ENCODE peak calls at places on chromosome 15, in ten cellular contexts. J, T, X, U, I, C, F, E, O and Z are unnamed samples.

GRCh38 chr15:68816795-68817303 is 3.8 kb downstream of the ANP32A start:
- DNase-seq in T (no peak), U (no peak), X (no peak), O (peak; percentile 19), C (no peak), I (no peak), F (no peak), J (no peak), E (no peak), Z (no peak)

GRCh38 chr15:69380100-69380725 is 33.9 kb upstream of the KIF23 start:
- DNase-seq in E (no peak), C (no peak), X (no peak), O (no peak), I (peak; percentile 16), T (no peak), F (no peak), U (no peak), J (no peak), Z (no peak)

GRCh38 chr15:88048759-88049158 is 207.8 kb downstream of the NTRK3 start:
- DNase-seq in T (no peak), E (no peak), O (no peak), X (no peak), F (no peak), C (no peak), I (no peak), U (no peak), J (no peak), Z (no peak)

GRCh38 chr15:47717036-47717611 is at the start of gene SEMA6D:
- DNase-seq in F (peak; percentile 93), E (no peak), T (peak; percentile 66), U (no peak), J (peak; percentile 51), O (peak; percentile 40), C (peak; percentile 85), I (peak; percentile 77), X (peak; percentile 83), Z (peak; percentile 71)

GRCh38 chr15:63969652-63970421 is 76.4 kb downstream of the DAPK2 start:
- DNase-seq in F (no peak), T (no peak), J (no peak), I (no peak), E (no peak), X (no peak), C (no peak), O (no peak), U (no peak), Z (no peak)

GRCh38 chr15:41661529-41662225 is 1.5 kb downstream of the MGA start:
- DNase-seq in O (peak; percentile 82), U (no peak), X (peak; percentile 83), C (peak; percentile 80), E (peak; percentile 42), T (peak; percentile 65), J (peak; percentile 12), I (peak; percentile 70), F (peak; percentile 25), Z (peak; percentile 52)

GRCh38 chr15:63611217-63611616 is 14.0 kb downstream of the FBXL22 start:
- DNase-seq in U (no peak), O (no peak), T (no peak), F (peak; percentile 87), E (no peak), I (no peak), C (no peak), J (no peak), X (no peak), Z (no peak)

GRCh38 chr15:41511331-41512077 is 2.1 kb downstream of the LTK start:
- DNase-seq in J (no peak), U (no peak), T (no peak), C (no peak), F (no peak), E (no peak), I (no peak), X (no peak), O (no peak), Z (no peak)

GRCh38 chr15:47196057-47196456 is 521.2 kb upstream of the SEMA6D start:
- DNase-seq in O (peak; percentile 71), X (peak; percentile 60), E (peak; percentile 6), C (peak; percentile 83), I (peak; percentile 90), F (peak; percentile 95), T (peak; percentile 85), J (peak; percentile 72), U (peak; percentile 13), Z (peak; percentile 72)

GRCh38 chr15:63985221-63986184 is 60.8 kb downstream of the DAPK2 start:
- DNase-seq in T (no peak), I (peak; percentile 29), E (no peak), O (no peak), C (peak; percentile 88), U (no peak), F (no peak), X (peak; percentile 17), J (no peak), Z (no peak)

GRCh38 chr15:56102401-56102800 is 109.0 kb upstream of the NEDD4 start:
- DNase-seq in X (no peak), I (no peak), U (no peak), T (no peak), C (no peak), O (no peak), F (no peak), J (no peak), E (no peak), Z (no peak)

GRCh38 chr15:79090487-79091203 is at the start of gene RASGRF1:
- DNase-seq in I (no peak), X (no peak), C (no peak), O (no peak), J (no peak), E (no peak), U (no peak), F (peak; percentile 83), T (no peak), Z (no peak)

GRCh38 chr15:34810455-34811146 is 15.3 kb upstream of the ACTC1 start:
- DNase-seq in I (peak; percentile 93), E (no peak), U (no peak), C (no peak), F (no peak), J (no peak), T (peak; percentile 86), X (no peak), O (no peak), Z (peak; percentile 69)

GRCh38 chr15:44882499-44882968 is 74.0 kb upstream of the TERB2 start:
- DNase-seq in X (no peak), O (no peak), C (no peak), U (no peak), J (no peak), E (no peak), I (no peak), T (no peak), F (no peak), Z (no peak)

GRCh38 chr15:85854345-85855097 is 59.8 kb upstream of the KLHL25 start:
- DNase-seq in J (no peak), F (peak; percentile 74), I (peak; percentile 77), X (peak; percentile 7), C (no peak), E (peak; percentile 21), O (peak; percentile 57), T (no peak), U (peak; percentile 52), Z (peak; percentile 7)

GRCh38 chr15:90960316-90961091 is 5.8 kb downstream of the RCCD1 start:
- DNase-seq in E (no peak), I (no peak), J (no peak), C (no peak), U (no peak), X (no peak), O (no peak), T (no peak), F (peak; percentile 15), Z (no peak)

GRCh38 chr15:55694652-55695150 is 48.3 kb downstream of the PRTG start:
- DNase-seq in U (no peak), X (no peak), C (no peak), F (peak; percentile 55), O (no peak), J (no peak), T (no peak), I (no peak), E (no peak), Z (no peak)

GRCh38 chr15:96750361-96750760 is 419.9 kb downstream of the NR2F2 start:
- DNase-seq in X (no peak), O (no peak), I (no peak), T (no peak), U (no peak), C (no peak), J (no peak), F (no peak), E (no peak), Z (no peak)

GRCh38 chr15:65084500-65085206 is 8.1 kb downstream of the KBTBD13 start:
- DNase-seq in T (no peak), J (no peak), C (no peak), O (no peak), I (no peak), X (no peak), U (no peak), F (no peak), E (no peak), Z (no peak)

GRCh38 chr15:62138124-62138523 is 27.0 kb downstream of the C2CD4B start:
- DNase-seq in T (no peak), I (peak; percentile 89), X (no peak), J (no peak), O (peak; percentile 49), E (no peak), U (no peak), F (no peak), C (no peak), Z (no peak)

GRCh38 chr15:88790486-88790885 is 12.8 kb upstream of the ACAN start:
- DNase-seq in F (no peak), X (no peak), I (no peak), O (no peak), C (no peak), U (no peak), E (no peak), J (no peak), T (no peak), Z (no peak)

GRCh38 chr15:46151786-46152185 is 517.0 kb downstream of the SQOR start:
- DNase-seq in C (no peak), T (no peak), I (no peak), U (no peak), F (no peak), J (no peak), X (no peak), O (no peak), E (no peak), Z (no peak)

GRCh38 chr15:79208179-79208578 is 74.3 kb upstream of the ANKRD34C start:
- DNase-seq in U (no peak), F (no peak), T (no peak), X (no peak), O (no peak), C (no peak), I (no peak), E (no peak), J (no peak), Z (no peak)

GRCh38 chr15:66600240-66600627 is 34.4 kb upstream of the LCTL start:
- DNase-seq in U (no peak), J (no peak), E (no peak), T (no peak), I (no peak), C (no peak), O (no peak), X (no peak), F (no peak), Z (no peak)

GRCh38 chr15:68586274-68586961 is 7.6 kb downstream of the CORO2B start:
- DNase-seq in O (peak; percentile 83), E (no peak), J (no peak), U (peak; percentile 83), T (no peak), X (no peak), C (no peak), F (no peak), I (peak; percentile 54), Z (peak; percentile 73)

GRCh38 chr15:99476413-99477222 is 89.2 kb upstream of the MEF2A start:
- DNase-seq in F (no peak), C (peak; percentile 81), U (no peak), E (no peak), J (no peak), X (peak; percentile 38), I (peak; percentile 99), T (peak; percentile 95), O (peak; percentile 65), Z (peak; percentile 81)

GRCh38 chr15:60972866-60973265 is 256.2 kb downstream of the RORA start:
- DNase-seq in I (peak; percentile 79), J (no peak), T (peak; percentile 36), C (no peak), U (no peak), F (no peak), E (no peak), O (no peak), X (no peak), Z (no peak)

GRCh38 chr15:33104276-33104675 is 90.2 kb downstream of the FMN1 start:
- DNase-seq in X (no peak), I (peak; percentile 73), O (no peak), E (no peak), F (no peak), C (no peak), U (peak; percentile 19), T (peak; percentile 60), J (no peak), Z (no peak)